ENCODE peak calls at places on chromosomes 6 and 20, in six cellular contexts. R is mesendoderm, E is coronary artery, G is prostate gland, B is OCI-LY7, K is neuronal stem cell. F is an unnamed sample.

GRCh38 chr20:48098866-48099265 is 313.6 kb upstream of the SULF2 start:
- DNase-seq in R (no peak), K (no peak), G (no peak), E (no peak), B (no peak), F (peak; percentile 72)

GRCh38 chr20:8244637-8245036 is 112.6 kb downstream of the PLCB1 start:
- DNase-seq in R (no peak), G (peak; percentile 39), B (no peak), E (no peak), K (no peak), F (no peak)

GRCh38 chr6:84218091-84218490 is 9.4 kb downstream of the CEP162 start:
- DNase-seq in G (no peak), R (no peak), E (no peak), B (no peak), K (no peak), F (no peak)

GRCh38 chr20:17601957-17602356 is 32.1 kb downstream of the DSTN start:
- DNase-seq in K (no peak), G (no peak), B (no peak), E (no peak), R (no peak), F (no peak)

GRCh38 chr6:28383235-28384142 is 16.1 kb downstream of the ZSCAN12 start:
- DNase-seq in G (peak; percentile 76), B (no peak), E (peak; percentile 91), R (peak; percentile 97), K (peak; percentile 83), F (peak; percentile 48)

GRCh38 chr6:127907960-127908640 is 7.2 kb upstream of the THEMIS start:
- DNase-seq in G (no peak), E (no peak), K (no peak), R (no peak), B (no peak), F (no peak)

GRCh38 chr6:19349429-19349828 is 487.7 kb upstream of the ID4 start:
- DNase-seq in B (no peak), K (no peak), R (no peak), E (no peak), G (no peak), F (no peak)

GRCh38 chr6:28658475-28659249 is 133.0 kb downstream of the GPX5 start:
- DNase-seq in E (no peak), G (no peak), B (peak; percentile 23), K (no peak), R (peak; percentile 56), F (no peak)

GRCh38 chr6:54617730-54618129 is 228.8 kb upstream of the FAM83B start:
- DNase-seq in B (no peak), K (no peak), R (no peak), G (no peak), E (no peak), F (peak; percentile 86)

GRCh38 chr20:19367591-19367990 is 155.1 kb downstream of the SLC24A3 start:
- DNase-seq in G (no peak), E (no peak), B (no peak), R (no peak), K (no peak), F (no peak)

GRCh38 chr6:110488606-110489005 is 12.2 kb upstream of the SLC22A16 start:
- DNase-seq in R (no peak), G (no peak), K (no peak), E (no peak), B (no peak), F (no peak)

GRCh38 chr20:53749499-53749898 is 155.9 kb upstream of the ZNF217 start:
- DNase-seq in G (no peak), B (no peak), K (no peak), R (no peak), E (no peak), F (no peak)

GRCh38 chr20:44585042-44585968 is 2.9 kb downstream of the PKIG start:
- DNase-seq in R (no peak), K (no peak), B (peak; percentile 76), G (no peak), E (no peak), F (no peak)

GRCh38 chr6:35610830-35611229 is 77.9 kb downstream of the FKBP5 start:
- DNase-seq in R (no peak), G (peak; percentile 57), K (no peak), E (no peak), B (no peak), F (no peak)

GRCh38 chr6:75424610-75425548 is 68.7 kb downstream of the FILIP1 start:
- DNase-seq in G (no peak), E (no peak), B (no peak), R (no peak), K (no peak), F (no peak)

GRCh38 chr20:19453781-19454310 is 241.4 kb downstream of the SLC24A3 start:
- DNase-seq in R (no peak), E (peak; percentile 35), G (no peak), B (no peak), K (no peak), F (no peak)

GRCh38 chr6:22079788-22080187 is 217.0 kb downstream of the PRL start:
- DNase-seq in B (no peak), G (no peak), R (no peak), K (no peak), E (no peak), F (peak; percentile 90)

GRCh38 chr20:3727333-3728035 is 5.0 kb upstream of the HSPA12B start:
- DNase-seq in E (no peak), G (no peak), K (no peak), B (no peak), R (peak; percentile 31), F (no peak)

GRCh38 chr6:113857565-113858066 is 471 bp downstream of the MARCKS start:
- DNase-seq in B (no peak), R (peak; percentile 45), K (peak; percentile 45), G (no peak), E (peak; percentile 74), F (no peak)

GRCh38 chr6:113859349-113860164 is 2.4 kb downstream of the MARCKS start:
- DNase-seq in R (peak; percentile 60), B (no peak), K (no peak), E (no peak), G (peak; percentile 28), F (no peak)

GRCh38 chr6:113858605-113859348 is 1.6 kb downstream of the MARCKS start:
- DNase-seq in G (peak; percentile 92), R (peak; percentile 97), B (peak; percentile 75), K (peak; percentile 94), E (peak; percentile 87), F (peak; percentile 80)

GRCh38 chr6:113856571-113857564 is at the start of gene MARCKS:
- DNase-seq in K (peak; percentile 83), G (peak; percentile 84), R (peak; percentile 90), B (peak; percentile 32), E (peak; percentile 78), F (peak; percentile 75)

DNA sequence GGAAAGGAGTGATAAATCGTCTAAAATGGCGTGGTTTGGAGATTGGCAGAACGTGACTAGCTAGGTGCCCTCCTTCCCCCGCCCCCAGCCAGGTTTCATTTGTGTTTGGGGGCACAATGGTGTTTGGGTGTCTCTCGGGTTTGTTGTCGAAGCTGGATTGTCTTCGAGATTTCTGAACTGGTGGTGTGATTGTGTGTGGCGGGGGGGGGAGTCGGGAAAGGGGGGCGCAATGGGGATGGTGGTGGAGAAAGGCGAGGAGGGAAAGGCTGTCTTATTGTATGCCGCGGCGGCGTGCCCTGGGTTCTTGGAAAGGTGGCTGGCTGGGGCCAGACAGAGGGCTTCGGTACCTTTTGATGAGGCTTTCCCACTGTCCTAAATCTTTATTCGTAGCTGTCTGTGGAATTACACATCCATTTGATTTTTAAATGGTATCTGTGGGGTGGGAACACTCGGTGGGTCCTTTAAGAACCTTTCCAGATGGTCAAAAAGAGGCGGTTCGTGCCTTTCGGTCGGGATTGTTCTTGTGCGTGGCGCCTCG is 991 bp downstream of the MARCKS start:
- DNase-seq in K (peak; percentile 51), G (peak; percentile 63), E (peak; percentile 79), B (no peak), R (peak; percentile 64), F (no peak)
- H3K4me3 ChIP-seq in K (peak overlapping the region; percentile 94), G (peak overlapping the region; percentile 72), E (peak overlapping the region; percentile 86), B (peak overlapping the region; percentile 65), R (peak overlapping the region; percentile 100), F (peak overlapping the region; percentile 100)

GRCh38 chr20:35771367-35771688 is 487 bp upstream of the PHF20 start:
- DNase-seq in R (no peak), E (no peak), G (no peak), B (no peak), K (no peak), F (no peak)
- H3K4me3 ChIP-seq in R (no peak overlapping the region), E (peak overlapping the region; percentile 76), G (peak overlapping the region; percentile 70), B (peak overlapping the region; percentile 93), K (peak overlapping the region; percentile 18), F (peak overlapping the region; percentile 88)

DNA sequence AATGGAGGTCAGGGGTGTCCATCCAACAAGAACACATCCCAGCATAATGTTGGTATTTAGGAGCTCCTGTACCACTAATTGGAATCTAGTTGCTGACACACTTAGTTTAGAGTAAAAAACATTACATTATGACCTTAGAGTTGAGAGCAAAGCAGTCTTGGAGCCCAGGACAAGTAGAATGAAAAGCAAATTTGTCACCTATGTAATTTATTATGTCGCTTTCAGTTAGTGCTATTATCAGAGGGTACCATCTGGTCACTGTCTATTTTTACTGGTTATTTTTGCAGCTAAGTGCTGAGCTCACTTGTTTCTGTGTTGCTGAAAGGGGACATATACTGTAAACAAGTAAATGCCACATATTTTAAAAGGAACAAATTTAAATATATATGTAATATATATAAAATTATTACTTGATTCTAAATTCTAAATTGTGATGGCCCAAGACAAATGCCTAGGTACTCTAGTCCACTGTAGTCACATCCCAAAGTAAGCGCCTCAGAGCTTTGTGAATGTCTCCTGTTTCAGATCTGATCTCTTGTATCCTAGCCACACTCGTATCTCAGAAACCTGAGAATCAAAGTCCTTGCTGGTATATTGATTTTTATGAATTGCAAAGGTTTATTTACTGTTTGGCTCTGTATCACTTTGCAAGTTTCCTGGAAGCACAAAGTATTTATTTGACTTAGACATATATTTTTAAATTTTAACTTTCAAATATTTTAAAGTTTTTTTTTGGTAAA is 148.6 kb upstream of the MAN1A1 start:
- DNase-seq in E (no peak), G (no peak), K (no peak), R (no peak), B (no peak), F (no peak)
- H3K4me3 ChIP-seq in E (no peak overlapping the region), G (no peak overlapping the region), K (no peak overlapping the region), R (no peak overlapping the region), B (no peak overlapping the region), F (no peak overlapping the region)

DNA sequence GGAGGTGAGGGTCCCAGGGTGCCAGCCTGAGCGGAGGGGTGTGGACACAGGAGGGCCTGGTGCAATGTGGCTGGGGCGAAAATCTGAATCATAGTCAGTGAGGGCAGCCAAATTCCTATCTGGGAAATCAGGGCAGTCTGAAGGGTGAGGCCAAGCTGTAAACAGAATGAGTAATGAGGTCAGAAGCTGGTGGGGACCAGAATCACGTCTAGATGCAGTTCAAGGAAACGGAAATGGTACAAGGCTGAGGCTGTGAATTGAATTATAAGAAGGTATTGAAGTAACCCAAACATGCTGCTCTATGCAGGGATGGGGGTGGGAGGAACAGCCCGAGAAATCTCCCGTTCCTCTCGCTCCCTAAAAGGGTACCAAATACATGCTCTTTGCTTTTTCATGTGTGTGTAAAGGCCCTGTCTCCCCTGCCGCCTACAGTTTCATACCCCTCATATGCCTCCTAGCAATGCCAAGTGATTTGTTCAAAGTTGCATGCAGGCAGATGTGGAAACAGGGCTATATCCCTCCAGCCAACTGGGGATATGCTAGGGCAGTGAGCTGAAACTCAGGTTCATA is 35.2 kb upstream of the PIM1 start:
- DNase-seq in R (peak; percentile 71), B (no peak), E (no peak), K (no peak), G (no peak), F (peak; percentile 98)
- H3K4me3 ChIP-seq in R (no peak overlapping the region), B (no peak overlapping the region), E (peak overlapping the region; percentile 36), K (no peak overlapping the region), G (no peak overlapping the region), F (no peak overlapping the region)